ENCODE peak calls at places on chromosomes 7 and 10, in ten cellular contexts. One of them, this sample, is unnamed.

GRCh38 chr10:47311193-47311899 is 10.9 kb upstream of the GDF2 start:
- DNase-seq in Karpas-422: no peak
- DNase-seq in stimulated activated CD8-positive, alpha-beta memory T cell treated with anti-CD3 and anti-CD28 coated beads, Interleukin-15, amount 100 ng/mL, for 48 hours: peak; percentile 6
- DNase-seq in memory B cell: no peak
- DNase-seq in fibroblast of gingiva: no peak
- DNase-seq in NCI-H69: no peak
- DNase-seq in effector memory CD8-positive, alpha-beta T cell: peak; percentile 18
- DNase-seq in CD8-positive, alpha-beta T cell: peak; percentile 45
- DNase-seq in GM04504: no peak
- DNase-seq in right cardiac atrium: no peak
- DNase-seq in this sample: no peak

GRCh38 chr7:66776800-66777468 is 36.4 kb downstream of the RABGEF1 start:
- DNase-seq in Karpas-422: no peak
- DNase-seq in stimulated activated CD8-positive, alpha-beta memory T cell treated with anti-CD3 and anti-CD28 coated beads, Interleukin-15, amount 100 ng/mL, for 48 hours: no peak
- DNase-seq in memory B cell: no peak
- DNase-seq in fibroblast of gingiva: no peak
- DNase-seq in NCI-H69: no peak
- DNase-seq in effector memory CD8-positive, alpha-beta T cell: no peak
- DNase-seq in CD8-positive, alpha-beta T cell: no peak
- DNase-seq in GM04504: no peak
- DNase-seq in right cardiac atrium: no peak
- DNase-seq in this sample: no peak

GRCh38 chr7:100171087-100171681 is 2.8 kb upstream of the GAL3ST4 start:
- DNase-seq in Karpas-422: no peak
- DNase-seq in stimulated activated CD8-positive, alpha-beta memory T cell treated with anti-CD3 and anti-CD28 coated beads, Interleukin-15, amount 100 ng/mL, for 48 hours: no peak
- DNase-seq in memory B cell: no peak
- DNase-seq in fibroblast of gingiva: no peak
- DNase-seq in NCI-H69: peak; percentile 59
- DNase-seq in effector memory CD8-positive, alpha-beta T cell: no peak
- DNase-seq in CD8-positive, alpha-beta T cell: no peak
- DNase-seq in GM04504: no peak
- DNase-seq in right cardiac atrium: no peak
- DNase-seq in this sample: no peak

GRCh38 chr7:153530441-153530840 is 521.8 kb upstream of the DPP6 start:
- DNase-seq in Karpas-422: no peak
- DNase-seq in stimulated activated CD8-positive, alpha-beta memory T cell treated with anti-CD3 and anti-CD28 coated beads, Interleukin-15, amount 100 ng/mL, for 48 hours: no peak
- DNase-seq in memory B cell: no peak
- DNase-seq in fibroblast of gingiva: no peak
- DNase-seq in NCI-H69: no peak
- DNase-seq in effector memory CD8-positive, alpha-beta T cell: no peak
- DNase-seq in CD8-positive, alpha-beta T cell: no peak
- DNase-seq in GM04504: no peak
- DNase-seq in right cardiac atrium: no peak
- DNase-seq in this sample: no peak

GRCh38 chr10:4023997-4024396 is 239.0 kb upstream of the KLF6 start:
- DNase-seq in Karpas-422: no peak
- DNase-seq in stimulated activated CD8-positive, alpha-beta memory T cell treated with anti-CD3 and anti-CD28 coated beads, Interleukin-15, amount 100 ng/mL, for 48 hours: no peak
- DNase-seq in memory B cell: no peak
- DNase-seq in fibroblast of gingiva: no peak
- DNase-seq in NCI-H69: peak; percentile 5
- DNase-seq in effector memory CD8-positive, alpha-beta T cell: no peak
- DNase-seq in CD8-positive, alpha-beta T cell: no peak
- DNase-seq in GM04504: no peak
- DNase-seq in right cardiac atrium: no peak
- DNase-seq in this sample: no peak

GRCh38 chr7:128041203-128041602 is 10.0 kb upstream of the LRRC4 start:
- DNase-seq in Karpas-422: no peak
- DNase-seq in stimulated activated CD8-positive, alpha-beta memory T cell treated with anti-CD3 and anti-CD28 coated beads, Interleukin-15, amount 100 ng/mL, for 48 hours: no peak
- DNase-seq in memory B cell: no peak
- DNase-seq in fibroblast of gingiva: peak; percentile 43
- DNase-seq in NCI-H69: peak; percentile 66
- DNase-seq in effector memory CD8-positive, alpha-beta T cell: no peak
- DNase-seq in CD8-positive, alpha-beta T cell: no peak
- DNase-seq in GM04504: no peak
- DNase-seq in right cardiac atrium: no peak
- DNase-seq in this sample: no peak

GRCh38 chr7:138625849-138626230 is 75.3 kb downstream of the SVOPL start:
- DNase-seq in Karpas-422: no peak
- DNase-seq in stimulated activated CD8-positive, alpha-beta memory T cell treated with anti-CD3 and anti-CD28 coated beads, Interleukin-15, amount 100 ng/mL, for 48 hours: no peak
- DNase-seq in memory B cell: no peak
- DNase-seq in fibroblast of gingiva: no peak
- DNase-seq in NCI-H69: peak; percentile 56
- DNase-seq in effector memory CD8-positive, alpha-beta T cell: no peak
- DNase-seq in CD8-positive, alpha-beta T cell: peak; percentile 3
- DNase-seq in GM04504: no peak
- DNase-seq in right cardiac atrium: no peak
- DNase-seq in this sample: no peak

GRCh38 chr7:149459540-149460433 is 1.1 kb downstream of the ZNF777 start:
- DNase-seq in Karpas-422: peak; percentile 68
- DNase-seq in stimulated activated CD8-positive, alpha-beta memory T cell treated with anti-CD3 and anti-CD28 coated beads, Interleukin-15, amount 100 ng/mL, for 48 hours: peak; percentile 10
- DNase-seq in memory B cell: no peak
- DNase-seq in fibroblast of gingiva: no peak
- DNase-seq in NCI-H69: peak; percentile 59
- DNase-seq in effector memory CD8-positive, alpha-beta T cell: no peak
- DNase-seq in CD8-positive, alpha-beta T cell: no peak
- DNase-seq in GM04504: no peak
- DNase-seq in right cardiac atrium: no peak
- DNase-seq in this sample: no peak

GRCh38 chr7:66859794-66860645 is 61.0 kb upstream of the TMEM248 start:
- DNase-seq in Karpas-422: no peak
- DNase-seq in stimulated activated CD8-positive, alpha-beta memory T cell treated with anti-CD3 and anti-CD28 coated beads, Interleukin-15, amount 100 ng/mL, for 48 hours: peak; percentile 32
- DNase-seq in memory B cell: no peak
- DNase-seq in fibroblast of gingiva: no peak
- DNase-seq in NCI-H69: peak; percentile 17
- DNase-seq in effector memory CD8-positive, alpha-beta T cell: no peak
- DNase-seq in CD8-positive, alpha-beta T cell: no peak
- DNase-seq in GM04504: no peak
- DNase-seq in right cardiac atrium: no peak
- DNase-seq in this sample: no peak